ENCODE peak calls at places on chromosomes 5 and 9, in four cellular contexts. R is HCT116, G is HepG2, I is GM12878. M is an unnamed sample.
A peak's percentile ranks its signal among the peaks of the same experiment; 100 is the strongest.

GRCh38 chr5:15472116-15472515 is 27.9 kb upstream of the FBXL7 start:
- DNase-seq in R (no peak), G (no peak), I (no peak), M (no peak)

GRCh38 chr9:14314424-14314928 is 535 bp upstream of the NFIB start:
- DNase-seq in R (peak; percentile 19), G (peak; percentile 57), I (no peak), M (peak; percentile 68)

GRCh38 chr9:70112981-70113380 is 69.3 kb downstream of the MAMDC2 start:
- DNase-seq in R (no peak), G (peak; percentile 17), I (no peak), M (no peak)

GRCh38 chr5:81848368-81848767 is 97.5 kb upstream of the SSBP2 start:
- DNase-seq in R (no peak), G (no peak), I (no peak), M (no peak)

GRCh38 chr5:62093981-62094380 is 212.0 kb upstream of the KIF2A start:
- DNase-seq in R (no peak), G (no peak), I (no peak), M (no peak)

GRCh38 chr5:125372694-125373621 is 626.5 kb upstream of the ZNF608 start:
- DNase-seq in R (no peak), G (no peak), I (no peak), M (peak; percentile 62)

GRCh38 chr5:31824886-31825774 is 186.2 kb downstream of the PDZD2 start:
- DNase-seq in R (peak; percentile 61), G (peak; percentile 41), I (no peak), M (peak; percentile 35)

GRCh38 chr9:3858961-3859360 is 333.2 kb upstream of the RFX3 start:
- DNase-seq in R (no peak), G (no peak), I (no peak), M (no peak)

GRCh38 chr5:52665544-52665943 is 122.2 kb upstream of the ITGA1 start:
- DNase-seq in R (no peak), G (no peak), I (no peak), M (no peak)

GRCh38 chr9:68488126-68488525 is 52.6 kb downstream of the TMEM252 start:
- DNase-seq in R (no peak), G (no peak), I (no peak), M (no peak)

GRCh38 chr9:68495287-68495686 is 45.4 kb downstream of the TMEM252 start:
- DNase-seq in R (no peak), G (no peak), I (no peak), M (no peak)

GRCh38 chr9:68493953-68494541 is 46.6 kb downstream of the TMEM252 start:
- DNase-seq in R (no peak), G (no peak), I (no peak), M (no peak)

GRCh38 chr9:68492801-68493200 is 47.9 kb downstream of the TMEM252 start:
- DNase-seq in R (no peak), G (no peak), I (no peak), M (no peak)

DNA sequence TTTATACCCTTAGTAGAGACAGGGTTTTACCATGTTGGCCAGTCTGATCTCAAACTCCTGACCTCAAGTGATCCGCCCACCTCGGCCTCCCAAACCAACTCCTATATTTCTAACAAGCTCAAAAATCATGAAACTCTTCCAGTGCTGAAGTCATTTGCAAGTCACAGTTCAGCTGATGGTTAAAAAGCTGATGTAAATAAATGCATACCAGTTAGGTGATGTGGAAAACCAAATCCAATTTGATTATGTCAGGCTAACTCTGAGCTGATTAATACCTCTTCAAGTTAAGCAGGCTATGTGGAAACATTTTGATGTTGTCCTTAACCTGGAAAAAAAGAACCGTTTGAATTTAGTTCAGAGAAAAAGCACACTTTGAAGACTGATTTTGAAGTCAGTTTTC is 51.0 kb downstream of the TMEM252 start:
- DNase-seq in R (no peak), G (no peak), I (no peak), M (no peak)
- TF ChIP-seq YY1 in R (no peak), G (no peak), I (no peak), M (no peak)

GRCh38 chr5:170836226-170836625 is 25.6 kb upstream of the RANBP17 start:
- DNase-seq in R (no peak), G (no peak), I (no peak), M (no peak)

GRCh38 chr5:170832241-170832640 is 29.6 kb upstream of the RANBP17 start:
- DNase-seq in R (no peak), G (no peak), I (no peak), M (no peak)
- TF ChIP-seq ZNF274 in R (no peak), G (no peak), I (no peak), M (no peak)

DNA sequence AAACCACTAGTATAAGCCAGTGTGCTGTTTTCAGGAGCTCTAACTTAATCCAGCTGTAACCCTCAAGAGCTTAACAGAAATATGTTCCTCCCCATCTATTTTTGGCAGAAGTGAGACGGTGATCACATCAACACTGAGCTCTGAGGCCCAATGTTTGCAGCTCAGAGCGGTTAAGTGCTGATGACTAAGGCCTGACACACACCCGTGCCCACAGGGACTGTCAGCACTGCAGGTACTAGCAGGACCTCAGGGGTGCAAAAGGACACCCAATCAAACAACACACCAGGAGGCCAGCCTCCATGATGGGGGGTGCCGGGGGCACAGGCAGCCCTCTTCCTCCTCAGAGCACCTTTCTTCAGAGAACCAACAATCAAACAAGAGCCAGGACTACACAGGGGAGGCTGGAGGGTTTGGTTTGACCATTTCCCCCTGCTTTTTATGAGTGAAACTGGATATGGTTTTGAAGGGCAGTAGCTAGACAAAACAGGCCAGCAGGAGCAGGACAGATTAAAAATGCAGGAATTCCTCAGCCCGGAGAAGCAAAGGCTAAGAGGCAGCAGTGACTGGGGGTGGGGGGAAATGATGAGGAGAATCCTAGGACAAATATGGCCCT is 61.3 kb downstream of the RAPGEF1 start:
- DNase-seq in R (peak; percentile 85), G (peak; percentile 56), I (peak; percentile 87), M (no peak)
- TF ChIP-seq YY1 in R (peak; percentile 74), G (peak; percentile 24), I (peak; percentile 88), M (no peak)

DNA sequence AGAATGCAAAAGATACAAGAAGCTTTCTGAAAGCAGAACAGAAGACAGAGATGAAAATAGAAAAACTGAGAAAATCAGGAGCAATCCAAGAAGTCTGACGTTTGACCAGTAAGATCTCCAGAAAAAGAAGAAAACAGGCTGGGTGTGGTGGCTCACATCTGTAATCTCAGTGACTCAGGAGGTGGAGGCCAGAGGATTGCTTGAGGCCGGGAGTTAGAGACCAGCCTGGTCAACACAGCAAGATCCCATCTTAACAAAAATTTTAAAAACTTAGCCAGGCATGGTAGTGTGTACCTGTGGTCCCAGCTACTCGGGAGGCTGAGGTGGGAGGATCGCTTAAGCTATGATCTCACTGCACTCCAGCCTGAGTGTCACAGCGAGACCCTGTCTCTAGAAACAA is 15.8 kb downstream of the RETREG1 start:
- DNase-seq in R (no peak), G (no peak), I (no peak), M (no peak)
- TF ChIP-seq ZNF274 in R (no peak), G (no peak), I (no peak), M (no peak)